ENCODE peak calls at places on chromosomes 13 and 19, in seven cellular contexts. P is GM12878, Y is K562, Q is HCT116, L is HepG2, O is SK-N-SH, N is H1. E is an unnamed sample.

GRCh38 chr19:1259206-1259872 is 9.8 kb upstream of the CIRBP start:
- DNase-seq in P (peak), O (peak), N (no peak), L (peak), Q (no peak), Y (no peak), E (peak)

GRCh38 chr19:44653343-44653742 is 9.6 kb downstream of the PVR start:
- DNase-seq in P (no peak), Y (no peak), L (no peak), Q (no peak), O (no peak), N (no peak), E (no peak)

GRCh38 chr19:35266904-35267817 is 1.6 kb upstream of the USF2 start:
- DNase-seq in P (no peak), O (peak), L (no peak), N (no peak), Q (no peak), Y (peak), E (no peak)

GRCh38 chr19:55625004-55625326 is 599 bp upstream of the ZNF784 start:
- DNase-seq in Q (no peak), N (no peak), O (peak), P (no peak), L (no peak), Y (no peak), E (no peak)

GRCh38 chr13:35963982-35964665 is 167.1 kb downstream of the DCLK1 start:
- DNase-seq in N (no peak), Q (no peak), Y (no peak), L (no peak), O (no peak), P (no peak), E (no peak)

GRCh38 chr19:16332991-16333624 is 8.5 kb downstream of the KLF2 start:
- DNase-seq in Y (no peak), N (no peak), P (no peak), O (no peak), L (no peak), Q (no peak), E (no peak)

GRCh38 chr19:51691122-51692064 is 1.7 kb upstream of the SPACA6 start:
- DNase-seq in L (no peak), N (no peak), O (peak), Y (no peak), Q (no peak), P (no peak), E (peak)

GRCh38 chr13:30752991-30753616 is 17.8 kb downstream of the ALOX5AP start:
- DNase-seq in P (no peak), O (no peak), Y (no peak), N (no peak), L (no peak), Q (no peak), E (no peak)

GRCh38 chr19:16076154-16076957 is at the start of gene TPM4:
- DNase-seq in O (peak), P (peak), Y (peak), Q (peak), L (peak), N (peak), E (no peak)

GRCh38 chr13:71712988-71713653 is 153.9 kb downstream of the DACH1 start:
- DNase-seq in P (no peak), O (peak), Y (no peak), N (peak), Q (no peak), L (peak), E (peak)

GRCh38 chr13:98775844-98776598 is 23.5 kb upstream of the SLC15A1 start:
- DNase-seq in N (no peak), P (no peak), L (peak), Y (peak), Q (peak), O (no peak), E (no peak)

GRCh38 chr19:7242601-7243258 is 51.5 kb downstream of the INSR start:
- DNase-seq in N (no peak), Q (no peak), O (peak), Y (no peak), P (peak), L (no peak), E (no peak)

GRCh38 chr13:34469212-34469983 is 472.7 kb upstream of the NBEA start:
- DNase-seq in P (no peak), Q (no peak), Y (no peak), L (no peak), N (no peak), O (peak), E (no peak)

GRCh38 chr19:4870025-4870700 is 2.7 kb upstream of the PLIN3 start:
- DNase-seq in L (peak), Q (peak), N (peak), P (no peak), Y (peak), O (no peak), E (no peak)

GRCh38 chr19:43799502-43800142 is 2.6 kb downstream of the LYPD5 start:
- DNase-seq in N (no peak), Y (no peak), O (no peak), P (no peak), L (no peak), Q (no peak), E (no peak)

GRCh38 chr19:2426661-2427322 is 594 bp downstream of the TIMM13 start:
- DNase-seq in O (peak), N (no peak), P (no peak), Y (peak), L (peak), Q (peak), E (peak)

GRCh38 chr19:16222806-16223205 is 25.1 kb downstream of the AP1M1 start:
- DNase-seq in Q (no peak), Y (no peak), O (no peak), P (no peak), N (no peak), L (no peak), E (no peak)

GRCh38 chr19:41941410-41942202 is 13.4 kb upstream of the ERFL start:
- DNase-seq in N (no peak), Y (no peak), O (no peak), P (no peak), Q (no peak), L (no peak), E (no peak)

GRCh38 chr19:38736413-38737280 is 7.6 kb downstream of the CAPN12 start:
- DNase-seq in P (peak), Y (peak), O (peak), L (no peak), N (peak), Q (peak), E (peak)

GRCh38 chr19:45164577-45165335 is 4.0 kb upstream of the NKPD1 start:
- DNase-seq in P (peak), O (no peak), L (peak), Y (peak), N (peak), Q (peak), E (peak)

GRCh38 chr13:27793377-27794074 is 1.2 kb downstream of the GSX1 start:
- DNase-seq in P (no peak), N (no peak), Y (no peak), O (no peak), L (no peak), Q (no peak), E (no peak)

GRCh38 chr13:110396913-110397379 is 89.9 kb downstream of the COL4A2 start:
- DNase-seq in L (no peak), Q (no peak), P (no peak), N (no peak), O (no peak), Y (no peak), E (no peak)

GRCh38 chr19:3034845-3035541 is 5.9 kb upstream of the TLE2 start:
- DNase-seq in N (no peak), O (no peak), P (peak), L (no peak), Q (no peak), Y (no peak), E (peak)

GRCh38 chr13:33454844-33455256 is 169.3 kb upstream of the STARD13 start:
- DNase-seq in Q (no peak), L (no peak), Y (no peak), N (no peak), O (no peak), P (no peak), E (no peak)

GRCh38 chr19:42121036-42121621 is 11.1 kb downstream of the POU2F2 start:
- DNase-seq in P (no peak), Q (no peak), O (no peak), N (no peak), L (no peak), Y (no peak), E (no peak)

GRCh38 chr13:99990045-99990977 is 8.7 kb downstream of the ZIC2 start:
- DNase-seq in O (peak), Y (no peak), Q (no peak), L (no peak), P (no peak), N (no peak), E (no peak)

GRCh38 chr19:38729653-38730469 is 14.4 kb downstream of the CAPN12 start:
- DNase-seq in P (no peak), L (peak), Y (peak), Q (peak), N (peak), O (peak), E (peak)

GRCh38 chr19:34500656-34501120 is 19.1 kb downstream of the WTIP start:
- DNase-seq in Q (no peak), N (no peak), O (no peak), P (no peak), L (no peak), Y (peak), E (no peak)

GRCh38 chr13:95485045-95485517 is 67.4 kb upstream of the CLDN10 start:
- DNase-seq in Q (no peak), P (no peak), Y (peak), L (peak), N (no peak), O (peak), E (no peak)

GRCh38 chr13:67043901-67044300 is 186.2 kb downstream of the PCDH9 start:
- DNase-seq in N (no peak), Q (no peak), P (no peak), Y (no peak), O (no peak), L (no peak), E (no peak)

GRCh38 chr19:14555918-14556661 is 15.8 kb downstream of the NDUFB7 start:
- DNase-seq in Y (no peak), O (no peak), L (no peak), N (no peak), Q (no peak), P (no peak), E (no peak)

GRCh38 chr13:111156421-111156820 is 41.3 kb downstream of the ARHGEF7 start:
- DNase-seq in O (no peak), N (no peak), L (no peak), Q (no peak), Y (no peak), P (no peak), E (no peak)

GRCh38 chr19:13503570-13504235 is 2.6 kb downstream of the CACNA1A start:
- DNase-seq in O (no peak), P (no peak), N (no peak), Q (no peak), L (no peak), Y (no peak), E (no peak)

GRCh38 chr19:43562698-43563241 is 12.6 kb downstream of the XRCC1 start:
- DNase-seq in P (peak), Q (no peak), Y (no peak), N (no peak), L (no peak), O (no peak), E (no peak)

GRCh38 chr13:31982540-31982939 is 49.0 kb upstream of the FRY start:
- DNase-seq in Y (no peak), P (no peak), L (peak), N (no peak), O (peak), Q (peak), E (no peak)
- TF ChIP-seq JUND in Y (no peak), P (no peak), L (no peak), N (no peak), O (peak), Q (peak), E (no peak)

DNA sequence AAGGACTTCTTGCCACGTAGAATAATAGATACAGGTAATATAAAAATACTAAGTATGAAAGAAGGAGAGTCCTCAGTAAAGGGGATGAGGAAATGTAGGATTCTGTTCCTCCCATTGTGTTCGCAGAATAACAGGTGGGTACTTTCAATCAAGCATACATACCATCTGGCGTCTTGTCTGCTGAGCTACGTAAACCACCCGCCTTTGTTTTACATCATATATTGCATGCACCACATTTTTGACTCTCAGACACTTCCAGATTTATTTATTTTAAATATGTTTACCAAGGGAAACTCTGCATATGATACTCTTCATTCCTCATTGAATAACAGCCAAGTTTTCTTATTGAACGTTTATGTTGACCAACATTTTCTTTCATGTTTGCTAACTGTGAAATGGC is 174.2 kb downstream of the FGF14 start:
- DNase-seq in N (no peak), Y (no peak), O (no peak), Q (no peak), P (no peak), L (no peak), E (no peak)
- TF ChIP-seq JUND in N (no peak), Y (no peak), O (no peak), Q (no peak), P (no peak), L (no peak), E (no peak)

GRCh38 chr13:49240017-49240416 is 7.7 kb upstream of the CDADC1 start:
- DNase-seq in Y (no peak), L (peak), Q (peak), N (no peak), P (no peak), O (no peak), E (peak)
- TF ChIP-seq JUND in Y (no peak), L (no peak), Q (no peak), N (no peak), P (no peak), O (no peak), E (no peak)

DNA sequence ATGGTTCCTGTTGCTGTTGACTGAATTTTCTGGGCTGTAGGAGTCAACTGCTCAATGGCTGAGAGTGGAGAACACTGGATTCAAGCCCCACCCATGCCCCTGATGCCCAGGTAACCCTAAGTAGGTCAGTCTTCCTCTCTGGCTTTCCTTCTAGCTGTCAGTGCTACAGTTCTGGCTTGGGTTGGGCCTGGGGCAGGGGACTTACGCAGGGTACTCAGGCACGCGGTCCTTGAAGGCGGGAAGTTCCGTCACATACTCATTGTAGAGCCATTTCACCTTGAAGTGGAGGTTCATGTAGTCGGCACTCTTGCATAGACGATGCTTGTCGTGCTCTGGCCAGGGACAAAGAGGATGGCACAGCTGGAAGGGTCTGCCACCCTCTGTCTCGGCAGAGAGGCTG is 55.6 kb downstream of the UNC13A start:
- DNase-seq in N (no peak), Y (no peak), P (no peak), L (no peak), O (no peak), Q (no peak), E (no peak)
- TF ChIP-seq JUND in N (no peak), Y (no peak), P (no peak), L (no peak), O (no peak), Q (no peak), E (no peak)

E was measured in T47D.